ENCODE peak calls at places on chromosomes 1 and 21, in five cellular contexts. O is glutamatergic neuron; G is DMS153; P is ELR; Z is stimulated activated CD4-positive, alpha-beta T cell treated with anti-CD3 and anti-CD28 coated beads, TNF-alpha, amount 100 ng/mL, for 24 hours. T is an unnamed sample.

GRCh38 chr1:111977378-111977777 is 12.1 kb downstream of the KCND3 start:
- DNase-seq in O (no peak), G (no peak), Z (no peak), P (no peak), T (no peak)

GRCh38 chr1:1334835-1335234 is 3.8 kb downstream of the TAS1R3 start:
- DNase-seq in Z (no peak), P (no peak), O (no peak), G (no peak), T (no peak)

GRCh38 chr21:45768011-45768740 is 124.7 kb downstream of the PCBP3 start:
- DNase-seq in O (no peak), P (no peak), G (no peak), Z (peak), T (no peak)

GRCh38 chr1:18109756-18110597 is 2.4 kb downstream of the IGSF21 start:
- DNase-seq in Z (no peak), G (peak), O (peak), P (no peak), T (peak)

GRCh38 chr1:25958475-25958874 is 39.4 kb downstream of the PAFAH2 start:
- DNase-seq in P (peak), Z (no peak), G (no peak), O (no peak), T (no peak)

GRCh38 chr1:208187499-208188041 is 56.6 kb downstream of the PLXNA2 start:
- DNase-seq in O (no peak), G (no peak), Z (no peak), P (no peak), T (no peak)

GRCh38 chr1:17375651-17376050 is 3.7 kb downstream of the PADI6 start:
- DNase-seq in G (no peak), Z (no peak), P (no peak), O (no peak), T (no peak)

GRCh38 chr1:99397029-99397428 is 132.7 kb downstream of the PLPPR4 start:
- DNase-seq in Z (no peak), P (no peak), G (no peak), O (no peak), T (no peak)

GRCh38 chr1:63122051-63122450 is 200.3 kb upstream of the FOXD3 start:
- DNase-seq in P (no peak), Z (no peak), G (no peak), O (peak), T (no peak)

GRCh38 chr21:27590271-27590670 is 623.4 kb upstream of the ADAMTS5 start:
- DNase-seq in P (peak), G (no peak), O (no peak), Z (no peak), T (no peak)

GRCh38 chr1:234912541-234913312 is 215.9 kb downstream of the TOMM20 start:
- DNase-seq in O (no peak), P (no peak), Z (no peak), G (no peak), T (no peak)

GRCh38 chr1:78650114-78650513 is 483 bp downstream of the IFI44 start:
- DNase-seq in O (no peak), Z (no peak), P (peak), G (no peak), T (no peak)

GRCh38 chr1:46496505-46496904 is 6.9 kb downstream of the DMBX1 start:
- DNase-seq in O (no peak), Z (no peak), G (no peak), P (no peak), T (no peak)

GRCh38 chr1:154423303-154423987 is 18.3 kb downstream of the IL6R start:
- DNase-seq in G (no peak), O (no peak), P (peak), Z (peak), T (no peak)

GRCh38 chr1:92473781-92474495 is 12.8 kb downstream of the GFI1 start:
- DNase-seq in Z (no peak), G (no peak), O (no peak), P (no peak), T (no peak)

GRCh38 chr1:235011599-235012435 is 116.8 kb downstream of the TOMM20 start:
- DNase-seq in Z (peak), G (peak), P (peak), O (peak), T (no peak)

GRCh38 chr21:26965567-26966359 is 1.1 kb downstream of the ADAMTS5 start:
- DNase-seq in P (peak), G (no peak), Z (no peak), O (peak), T (no peak)

GRCh38 chr1:93629101-93630059 is 52.3 kb downstream of the BCAR3 start:
- DNase-seq in P (peak), G (peak), Z (no peak), O (no peak), T (peak)

GRCh38 chr1:58576727-58577675 is at the start of gene TACSTD2:
- DNase-seq in P (no peak), Z (no peak), O (peak), G (peak), T (peak)

GRCh38 chr1:150021191-150021688 is 10.7 kb upstream of the OTUD7B start:
- DNase-seq in Z (no peak), G (no peak), O (no peak), P (no peak), T (no peak)

GRCh38 chr1:204319462-204319861 is 40.3 kb downstream of the PLEKHA6 start:
- DNase-seq in O (no peak), Z (no peak), P (peak), G (no peak), T (no peak)

GRCh38 chr1:68963353-68963752 is 466.5 kb upstream of the DEPDC1 start:
- DNase-seq in G (no peak), O (no peak), Z (no peak), P (no peak), T (no peak)

GRCh38 chr1:235710665-235711064 is 61.1 kb upstream of the GNG4 start:
- DNase-seq in P (no peak), O (no peak), Z (no peak), G (no peak), T (no peak)

GRCh38 chr21:27206368-27206982 is 239.6 kb upstream of the ADAMTS5 start:
- DNase-seq in P (peak), Z (no peak), O (no peak), G (no peak), T (no peak)

GRCh38 chr1:70503358-70503757 is 92.3 kb downstream of the CTH start:
- DNase-seq in P (peak), O (no peak), Z (no peak), G (no peak), T (no peak)

GRCh38 chr1:232600430-232601258 is 29.3 kb downstream of the SIPA1L2 start:
- DNase-seq in P (no peak), O (no peak), Z (no peak), G (no peak), T (no peak)

GRCh38 chr1:242467556-242468145 is 56.8 kb downstream of the PLD5 start:
- DNase-seq in P (peak), O (peak), G (peak), Z (peak), T (no peak)

GRCh38 chr1:38360807-38361206 is 314.2 kb upstream of the POU3F1 start:
- DNase-seq in G (no peak), Z (no peak), P (no peak), O (no peak), T (no peak)

GRCh38 chr1:23865543-23865930 is 2.6 kb downstream of the FUCA1 start:
- DNase-seq in P (peak), G (no peak), Z (no peak), O (no peak), T (peak)

GRCh38 chr1:198936371-198937083 is 297.7 kb downstream of the PTPRC start:
- DNase-seq in P (peak), O (no peak), G (no peak), Z (no peak), T (no peak)

GRCh38 chr21:41777934-41778815 is 11.3 kb upstream of the RIPK4 start:
- DNase-seq in Z (no peak), G (peak), P (peak), O (peak), T (peak)